ENCODE peak calls at places on chromosomes 1 and 21, in seven cellular contexts. C is activated T-cell treated with anti-CD3 and anti-CD28 coated beads, Interleukin-2, amount 50 U/mL, for 4 hours; G is fibroblast of lung; B is sigmoid colon; F is NCI-H1092; N is pons; O is MM.1S. Y is an unnamed sample.

GRCh38 chr1:62212411-62212810 is 17.8 kb downstream of the L1TD1 start:
- DNase-seq in C (no peak), F (no peak), B (peak), O (no peak), N (no peak), G (no peak), Y (no peak)

GRCh38 chr1:113390871-113391642 is 742 bp downstream of the MAGI3 start:
- DNase-seq in C (peak), G (peak), N (no peak), F (no peak), B (peak), O (peak), Y (no peak)

GRCh38 chr1:21853130-21853424 is 41.0 kb downstream of the LDLRAD2 start:
- DNase-seq in B (no peak), N (no peak), C (no peak), F (no peak), O (no peak), G (no peak), Y (no peak)

GRCh38 chr1:110542730-110543129 is 23.8 kb upstream of the KCNA10 start:
- DNase-seq in O (peak), C (no peak), F (no peak), N (no peak), G (peak), B (no peak), Y (peak)

GRCh38 chr1:75855010-75855409 is 58.3 kb downstream of the MSH4 start:
- DNase-seq in F (no peak), G (peak), C (no peak), O (no peak), N (no peak), B (no peak), Y (no peak)

GRCh38 chr1:92484472-92485373 is 2.0 kb downstream of the GFI1 start:
- DNase-seq in B (no peak), N (no peak), C (peak), O (peak), F (no peak), G (peak), Y (no peak)

GRCh38 chr1:22826630-22827580 is 116.3 kb downstream of the EPHB2 start:
- DNase-seq in B (no peak), N (no peak), G (no peak), C (no peak), F (peak), O (no peak), Y (no peak)

GRCh38 chr1:69016468-69016867 is 519.6 kb upstream of the DEPDC1 start:
- DNase-seq in G (no peak), O (no peak), B (no peak), F (no peak), N (no peak), C (no peak), Y (no peak)

GRCh38 chr1:184507604-184508289 is 120.9 kb downstream of the C1orf21 start:
- DNase-seq in O (no peak), N (no peak), G (no peak), B (no peak), F (no peak), C (no peak), Y (no peak)

GRCh38 chr1:30325999-30326398 is 397.4 kb downstream of the MATN1 start:
- DNase-seq in C (no peak), F (no peak), G (no peak), O (no peak), B (no peak), N (no peak), Y (no peak)

GRCh38 chr1:231591466-231591865 is 35.1 kb upstream of the DISC1 start:
- DNase-seq in G (no peak), F (no peak), B (no peak), O (no peak), C (no peak), N (no peak), Y (no peak)

GRCh38 chr1:185861630-185862029 is 127.4 kb downstream of the HMCN1 start:
- DNase-seq in C (no peak), O (no peak), N (no peak), B (no peak), F (no peak), G (no peak), Y (no peak)

GRCh38 chr1:11354893-11355593 is 82.0 kb downstream of the UBIAD1 start:
- DNase-seq in N (peak), O (no peak), G (no peak), B (no peak), F (peak), C (no peak), Y (no peak)

GRCh38 chr1:111454859-111455641 is 5.8 kb downstream of the ATP5PB start:
- DNase-seq in N (no peak), F (no peak), C (no peak), G (peak), O (no peak), B (no peak), Y (no peak)

GRCh38 chr1:39902121-39902807 is 547 bp upstream of the MYCL start:
- DNase-seq in C (peak), F (peak), B (no peak), N (no peak), G (no peak), O (peak), Y (no peak)

GRCh38 chr1:201877877-201878339 is 10.8 kb upstream of the SHISA4 start:
- DNase-seq in F (no peak), O (peak), G (peak), B (no peak), N (peak), C (no peak), Y (no peak)

GRCh38 chr1:166489670-166490436 is 323.1 kb upstream of the FAM78B start:
- DNase-seq in O (peak), F (no peak), C (peak), B (peak), G (no peak), N (peak), Y (no peak)

GRCh38 chr1:15277933-15278332 is 30.9 kb downstream of the FHAD1 start:
- DNase-seq in G (no peak), B (no peak), C (no peak), O (no peak), N (no peak), F (no peak), Y (no peak)

GRCh38 chr1:85473390-85473789 is 8.4 kb upstream of the DDAH1 start:
- DNase-seq in G (peak), N (no peak), O (no peak), F (no peak), C (no peak), B (no peak), Y (no peak)

GRCh38 chr21:46096997-46097825 is 701 bp upstream of the COL6A2 start:
- DNase-seq in O (no peak), N (no peak), G (peak), C (no peak), B (peak), F (no peak), Y (no peak)

GRCh38 chr1:94947453-94947852 is 20.5 kb upstream of the CNN3 start:
- DNase-seq in N (no peak), B (no peak), O (no peak), C (no peak), F (no peak), G (peak), Y (peak)

GRCh38 chr1:100752806-100753205 is 33.3 kb downstream of the VCAM1 start:
- DNase-seq in C (no peak), O (no peak), N (no peak), G (no peak), B (no peak), F (no peak), Y (no peak)